ENCODE peak calls at places on chromosomes 6 and 20, in six cellular contexts. One of them, this sample, is unnamed.
A peak's percentile ranks its signal among the peaks of the same experiment; 100 is the strongest.

GRCh38 chr6:136739071-136739470 is 53.2 kb downstream of the MAP3K5 start:
- DNase-seq in keratinocyte: no peak
- DNase-seq in GM06990: no peak
- DNase-seq in heart right ventricle: no peak
- DNase-seq in spleen: no peak
- DNase-seq in ascending aorta: no peak
- DNase-seq in this sample: no peak

GRCh38 chr6:110015206-110015605 is 37.1 kb downstream of the GPR6 start:
- DNase-seq in keratinocyte: no peak
- DNase-seq in heart right ventricle: no peak
- DNase-seq in ascending aorta: no peak
- DNase-seq in GM06990: no peak
- DNase-seq in spleen: no peak
- DNase-seq in this sample: no peak

GRCh38 chr20:39445095-39445494 is 483.0 kb downstream of the DHX35 start:
- DNase-seq in keratinocyte: no peak
- DNase-seq in GM06990: no peak
- DNase-seq in spleen: no peak
- DNase-seq in ascending aorta: no peak
- DNase-seq in heart right ventricle: no peak
- DNase-seq in this sample: no peak

GRCh38 chr20:25526446-25526845 is 58.9 kb downstream of the NINL start:
- DNase-seq in spleen: no peak
- DNase-seq in ascending aorta: no peak
- DNase-seq in GM06990: no peak
- DNase-seq in heart right ventricle: no peak
- DNase-seq in keratinocyte: no peak
- DNase-seq in this sample: no peak

GRCh38 chr20:52991783-52992182 is 19.6 kb downstream of the TSHZ2 start:
- DNase-seq in GM06990: no peak
- DNase-seq in keratinocyte: no peak
- DNase-seq in heart right ventricle: no peak
- DNase-seq in ascending aorta: no peak
- DNase-seq in spleen: no peak
- DNase-seq in this sample: no peak

GRCh38 chr6:137798261-137798660 is 68.8 kb upstream of the TNFAIP3 start:
- DNase-seq in spleen: no peak
- DNase-seq in GM06990: no peak
- DNase-seq in ascending aorta: no peak
- DNase-seq in keratinocyte: no peak
- DNase-seq in heart right ventricle: no peak
- DNase-seq in this sample: peak; percentile 18

GRCh38 chr6:122077603-122078002 is 321.8 kb upstream of the HSF2 start:
- DNase-seq in GM06990: no peak
- DNase-seq in spleen: no peak
- DNase-seq in ascending aorta: no peak
- DNase-seq in keratinocyte: no peak
- DNase-seq in heart right ventricle: no peak
- DNase-seq in this sample: no peak

GRCh38 chr6:30979076-30979475 is 4.4 kb upstream of the MUC21 start:
- DNase-seq in keratinocyte: no peak
- DNase-seq in GM06990: no peak
- DNase-seq in heart right ventricle: no peak
- DNase-seq in spleen: no peak
- DNase-seq in ascending aorta: no peak
- DNase-seq in this sample: no peak

GRCh38 chr6:82138075-82138791 is 109.3 kb downstream of the IBTK start:
- DNase-seq in heart right ventricle: no peak
- DNase-seq in keratinocyte: no peak
- DNase-seq in ascending aorta: no peak
- DNase-seq in GM06990: no peak
- DNase-seq in spleen: no peak
- DNase-seq in this sample: no peak

GRCh38 chr6:110055387-110055735 is 77.2 kb downstream of the GPR6 start:
- DNase-seq in heart right ventricle: no peak
- DNase-seq in ascending aorta: no peak
- DNase-seq in keratinocyte: no peak
- DNase-seq in spleen: no peak
- DNase-seq in GM06990: no peak
- DNase-seq in this sample: no peak

GRCh38 chr20:4088766-4089165 is 73.4 kb upstream of the RNF24 start:
- DNase-seq in ascending aorta: peak; percentile 55
- DNase-seq in GM06990: no peak
- DNase-seq in spleen: peak; percentile 9
- DNase-seq in heart right ventricle: no peak
- DNase-seq in keratinocyte: no peak
- DNase-seq in this sample: no peak

GRCh38 chr6:48067148-48067709 is 43.8 kb downstream of the PTCHD4 start:
- DNase-seq in ascending aorta: no peak
- DNase-seq in GM06990: no peak
- DNase-seq in spleen: no peak
- DNase-seq in keratinocyte: no peak
- DNase-seq in heart right ventricle: no peak
- DNase-seq in this sample: peak; percentile 36

GRCh38 chr6:48068326-48069191 is 42.4 kb downstream of the PTCHD4 start:
- DNase-seq in GM06990: peak; percentile 8
- DNase-seq in keratinocyte: no peak
- DNase-seq in ascending aorta: no peak
- DNase-seq in spleen: peak; percentile 52
- DNase-seq in heart right ventricle: no peak
- DNase-seq in this sample: no peak

GRCh38 chr6:48071833-48072232 is 39.2 kb downstream of the PTCHD4 start:
- DNase-seq in ascending aorta: no peak
- DNase-seq in heart right ventricle: no peak
- DNase-seq in GM06990: no peak
- DNase-seq in spleen: no peak
- DNase-seq in keratinocyte: no peak
- DNase-seq in this sample: no peak

GRCh38 chr6:48074368-48074767 is 36.6 kb downstream of the PTCHD4 start:
- DNase-seq in GM06990: no peak
- DNase-seq in spleen: no peak
- DNase-seq in ascending aorta: no peak
- DNase-seq in keratinocyte: no peak
- DNase-seq in heart right ventricle: no peak
- DNase-seq in this sample: peak; percentile 41

GRCh38 chr6:48069280-48069679 is 41.7 kb downstream of the PTCHD4 start:
- DNase-seq in ascending aorta: no peak
- DNase-seq in keratinocyte: no peak
- DNase-seq in spleen: no peak
- DNase-seq in heart right ventricle: no peak
- DNase-seq in GM06990: no peak
- DNase-seq in this sample: peak; percentile 13
- H3K4me3 ChIP-seq in ascending aorta: no peak overlapping the region
- H3K4me3 ChIP-seq in keratinocyte: peak overlapping the region; percentile 29
- H3K4me3 ChIP-seq in spleen: no peak overlapping the region
- H3K4me3 ChIP-seq in heart right ventricle: no peak overlapping the region
- H3K4me3 ChIP-seq in GM06990: no peak overlapping the region
- H3K4me3 ChIP-seq in this sample: peak overlapping the region; percentile 13

GRCh38 chr6:84118191-84118590 is 84.6 kb downstream of the MRAP2 start:
- DNase-seq in heart right ventricle: no peak
- DNase-seq in ascending aorta: no peak
- DNase-seq in keratinocyte: no peak
- DNase-seq in spleen: no peak
- DNase-seq in GM06990: no peak
- DNase-seq in this sample: no peak

GRCh38 chr6:84123186-84123585 is 89.6 kb downstream of the MRAP2 start:
- DNase-seq in keratinocyte: no peak
- DNase-seq in spleen: no peak
- DNase-seq in GM06990: no peak
- DNase-seq in heart right ventricle: no peak
- DNase-seq in ascending aorta: no peak
- DNase-seq in this sample: no peak

DNA sequence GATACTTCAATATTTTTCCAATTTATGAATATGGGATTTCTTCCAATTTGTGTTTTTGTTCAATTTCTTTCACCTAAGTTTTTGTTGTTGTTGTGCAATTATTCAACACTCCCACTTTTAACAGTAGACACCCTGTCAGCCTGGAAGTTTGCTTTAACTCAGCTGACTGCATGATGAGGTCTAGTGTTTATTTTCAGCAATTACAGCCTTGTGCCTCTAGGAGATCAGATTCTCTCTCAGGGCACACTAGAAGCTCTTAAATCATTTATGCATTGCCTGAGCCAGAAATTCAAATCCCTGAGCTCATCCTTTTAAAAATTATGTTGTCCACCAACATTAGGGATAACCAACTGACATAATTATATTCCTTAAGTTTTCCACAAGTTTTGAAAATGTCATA is 85.7 kb downstream of the MRAP2 start:
- DNase-seq in keratinocyte: no peak
- DNase-seq in heart right ventricle: no peak
- DNase-seq in ascending aorta: no peak
- DNase-seq in GM06990: no peak
- DNase-seq in spleen: no peak
- DNase-seq in this sample: peak; percentile 6
- TF ChIP-seq CTCF in keratinocyte: peak; percentile 2
- TF ChIP-seq CTCF in heart right ventricle: no peak
- TF ChIP-seq CTCF in ascending aorta: no peak
- TF ChIP-seq CTCF in GM06990: no peak
- TF ChIP-seq CTCF in spleen: no peak
- TF ChIP-seq CTCF in this sample: no peak

GRCh38 chr6:124979294-124979678 is 17.0 kb downstream of the RNF217 start:
- DNase-seq in keratinocyte: no peak
- DNase-seq in spleen: no peak
- DNase-seq in GM06990: no peak
- DNase-seq in ascending aorta: no peak
- DNase-seq in heart right ventricle: no peak
- DNase-seq in this sample: no peak
- H3K4me3 ChIP-seq in keratinocyte: no peak overlapping the region
- H3K4me3 ChIP-seq in spleen: no peak overlapping the region
- H3K4me3 ChIP-seq in GM06990: no peak overlapping the region
- H3K4me3 ChIP-seq in ascending aorta: no peak overlapping the region
- H3K4me3 ChIP-seq in heart right ventricle: no peak overlapping the region
- H3K4me3 ChIP-seq in this sample: no peak overlapping the region

DNA sequence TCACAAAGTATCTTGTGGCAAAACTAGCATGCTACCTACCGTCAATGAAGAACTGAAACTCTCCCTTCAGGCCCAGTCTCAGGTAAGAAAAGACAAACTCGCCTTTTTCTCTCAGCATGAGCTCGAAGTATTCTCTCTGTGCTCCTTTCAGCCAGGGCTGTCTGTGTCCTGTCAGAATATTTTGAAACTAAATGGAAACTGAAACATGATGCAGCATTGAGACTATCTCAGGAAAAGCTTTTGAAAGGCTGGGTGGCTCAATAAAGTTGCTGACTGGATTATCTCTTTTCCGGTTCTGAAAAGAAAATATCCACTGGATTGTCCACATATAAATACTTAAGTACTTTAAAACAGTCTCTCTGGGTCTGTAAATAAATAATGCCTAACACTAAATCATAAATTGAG is 718 bp downstream of the CALHM5 start:
- DNase-seq in heart right ventricle: no peak
- DNase-seq in keratinocyte: no peak
- DNase-seq in spleen: no peak
- DNase-seq in GM06990: no peak
- DNase-seq in ascending aorta: no peak
- DNase-seq in this sample: peak; percentile 47
- TF ChIP-seq CTCF in heart right ventricle: no peak
- TF ChIP-seq CTCF in keratinocyte: no peak
- TF ChIP-seq CTCF in spleen: no peak
- TF ChIP-seq CTCF in GM06990: no peak
- TF ChIP-seq CTCF in ascending aorta: no peak
- TF ChIP-seq CTCF in this sample: no peak

GRCh38 chr20:35617397-35618031 is 1.9 kb downstream of the SPAG4 start:
- DNase-seq in ascending aorta: peak; percentile 81
- DNase-seq in keratinocyte: no peak
- DNase-seq in spleen: peak; percentile 89
- DNase-seq in heart right ventricle: peak; percentile 43
- DNase-seq in GM06990: peak; percentile 73
- DNase-seq in this sample: peak; percentile 59

GRCh38 chr20:35618372-35619131 is 2.9 kb downstream of the SPAG4 start:
- DNase-seq in keratinocyte: no peak
- DNase-seq in heart right ventricle: no peak
- DNase-seq in spleen: peak; percentile 84
- DNase-seq in GM06990: no peak
- DNase-seq in ascending aorta: no peak
- DNase-seq in this sample: peak; percentile 16

GRCh38 chr20:35619196-35620095 is 3.8 kb downstream of the SPAG4 start:
- DNase-seq in spleen: peak; percentile 94
- DNase-seq in GM06990: peak; percentile 87
- DNase-seq in ascending aorta: peak; percentile 87
- DNase-seq in heart right ventricle: peak; percentile 79
- DNase-seq in keratinocyte: peak; percentile 55
- DNase-seq in this sample: peak; percentile 79

GRCh38 chr20:35616465-35617396 is 1.1 kb downstream of the SPAG4 start:
- DNase-seq in keratinocyte: peak; percentile 98
- DNase-seq in spleen: peak; percentile 96
- DNase-seq in ascending aorta: peak; percentile 93
- DNase-seq in heart right ventricle: peak; percentile 89
- DNase-seq in GM06990: peak; percentile 78
- DNase-seq in this sample: peak; percentile 91

GRCh38 chr20:35618032-35618371 is 2.4 kb downstream of the SPAG4 start:
- DNase-seq in GM06990: no peak
- DNase-seq in heart right ventricle: no peak
- DNase-seq in ascending aorta: no peak
- DNase-seq in spleen: peak; percentile 54
- DNase-seq in keratinocyte: no peak
- DNase-seq in this sample: no peak
- H3K4me3 ChIP-seq in GM06990: peak overlapping the region; percentile 74
- H3K4me3 ChIP-seq in heart right ventricle: peak overlapping the region; percentile 49
- H3K4me3 ChIP-seq in ascending aorta: peak overlapping the region; percentile 60
- H3K4me3 ChIP-seq in spleen: no peak overlapping the region
- H3K4me3 ChIP-seq in keratinocyte: peak overlapping the region; percentile 48
- H3K4me3 ChIP-seq in this sample: peak overlapping the region; percentile 64

GRCh38 chr6:166251655-166252054 is 56.5 kb downstream of the PRR18 start:
- DNase-seq in GM06990: no peak
- DNase-seq in heart right ventricle: no peak
- DNase-seq in ascending aorta: no peak
- DNase-seq in keratinocyte: no peak
- DNase-seq in spleen: no peak
- DNase-seq in this sample: no peak

GRCh38 chr6:166252601-166253000 is 55.6 kb downstream of the PRR18 start:
- DNase-seq in heart right ventricle: no peak
- DNase-seq in keratinocyte: no peak
- DNase-seq in ascending aorta: no peak
- DNase-seq in spleen: peak; percentile 82
- DNase-seq in GM06990: no peak
- DNase-seq in this sample: no peak

GRCh38 chr6:166253277-166254229 is 54.6 kb downstream of the PRR18 start:
- DNase-seq in spleen: peak; percentile 92
- DNase-seq in keratinocyte: no peak
- DNase-seq in ascending aorta: peak; percentile 59
- DNase-seq in heart right ventricle: no peak
- DNase-seq in GM06990: no peak
- DNase-seq in this sample: no peak

GRCh38 chr6:166251196-166251595 is 57.0 kb downstream of the PRR18 start:
- DNase-seq in spleen: no peak
- DNase-seq in ascending aorta: no peak
- DNase-seq in heart right ventricle: no peak
- DNase-seq in keratinocyte: no peak
- DNase-seq in GM06990: no peak
- DNase-seq in this sample: no peak
- TF ChIP-seq CTCF in spleen: no peak
- TF ChIP-seq CTCF in ascending aorta: no peak
- TF ChIP-seq CTCF in heart right ventricle: no peak
- TF ChIP-seq CTCF in keratinocyte: no peak
- TF ChIP-seq CTCF in GM06990: no peak
- TF ChIP-seq CTCF in this sample: no peak